ENCODE peak calls at places on chromosome 15, in six cellular contexts. D is erythroblast, N is GM12865, B is fibroblast of lung, J is GM04503, I is adrenal gland. O is an unnamed sample.

GRCh38 chr15:91917991-91918390 is 64.5 kb downstream of the SLCO3A1 start:
- DNase-seq in B (no peak), N (no peak), I (no peak), J (no peak), D (no peak), O (no peak)

GRCh38 chr15:72991026-72991425 is 61.2 kb upstream of the NEO1 start:
- DNase-seq in J (no peak), I (no peak), B (peak), N (no peak), D (no peak), O (no peak)

GRCh38 chr15:57259511-57260143 is 116.7 kb upstream of the CGNL1 start:
- DNase-seq in N (no peak), B (peak), D (no peak), J (no peak), I (no peak), O (no peak)

GRCh38 chr15:70167155-70167554 is 69.4 kb upstream of the TLE3 start:
- DNase-seq in I (no peak), D (no peak), N (no peak), J (no peak), B (no peak), O (no peak)

GRCh38 chr15:40873625-40874561 is at the start of gene RHOV:
- DNase-seq in N (peak), D (peak), B (peak), I (peak), J (no peak), O (peak)

GRCh38 chr15:39455502-39455991 is 125.3 kb upstream of the THBS1 start:
- DNase-seq in J (no peak), D (peak), N (peak), B (peak), I (no peak), O (peak)

GRCh38 chr15:55768670-55769185 is 25.8 kb upstream of the PRTG start:
- DNase-seq in B (no peak), I (no peak), J (no peak), N (no peak), D (no peak), O (no peak)

GRCh38 chr15:26260517-26261133 is 397.5 kb upstream of the ATP10A start:
- DNase-seq in D (peak), J (no peak), B (peak), N (peak), I (peak), O (peak)

GRCh38 chr15:58764468-58764867 is 6.6 kb upstream of the MINDY2 start:
- DNase-seq in J (no peak), N (no peak), I (no peak), B (no peak), D (no peak), O (no peak)

GRCh38 chr15:66948294-66948693 is 117.1 kb upstream of the SMAD3 start:
- DNase-seq in J (no peak), I (no peak), D (peak), N (peak), B (peak), O (no peak)

GRCh38 chr15:85542895-85543331 is 162.5 kb downstream of the AKAP13 start:
- DNase-seq in D (no peak), N (peak), J (no peak), B (peak), I (no peak), O (no peak)

GRCh38 chr15:89794627-89795241 is 18.6 kb downstream of the MESP2 start:
- DNase-seq in J (no peak), B (peak), I (no peak), D (no peak), N (no peak), O (no peak)

GRCh38 chr15:25795061-25795460 is 68.1 kb downstream of the ATP10A start:
- DNase-seq in N (no peak), D (no peak), J (no peak), B (no peak), I (no peak), O (no peak)

GRCh38 chr15:99974246-99974645 is 241.0 kb upstream of the LYSMD4 start:
- DNase-seq in J (no peak), B (no peak), N (no peak), I (no peak), D (no peak), O (no peak)

GRCh38 chr15:66919421-66919820 is 146.0 kb upstream of the SMAD3 start:
- DNase-seq in B (peak), N (no peak), D (no peak), I (no peak), J (no peak), O (no peak)

O was measured in OCI-M1.